ENCODE peak calls at places on chromosomes 7 and 10, in eight cellular contexts. One of them, this sample, is unnamed.

GRCh38 chr10:47239211-47239610 is 60.8 kb upstream of the GDF10 start:
- DNase-seq in thyroid gland: no peak
- DNase-seq in A172: no peak
- DNase-seq in NCI-H1105 treated with DMSO at 0.1 percent for 48 hours: no peak
- DNase-seq in effector CD4-positive, alpha-beta T cell: no peak
- DNase-seq in bronchial epithelial cell: no peak
- DNase-seq in HuH-7.5: no peak
- DNase-seq in H7: no peak
- DNase-seq in this sample: no peak

GRCh38 chr7:73742338-73742752 is 3.7 kb upstream of the ABHD11 start:
- DNase-seq in bronchial epithelial cell: no peak
- DNase-seq in HuH-7.5: no peak
- DNase-seq in H7: peak
- DNase-seq in NCI-H1105 treated with DMSO at 0.1 percent for 48 hours: peak
- DNase-seq in A172: no peak
- DNase-seq in effector CD4-positive, alpha-beta T cell: no peak
- DNase-seq in thyroid gland: peak
- DNase-seq in this sample: no peak

GRCh38 chr7:33836797-33837355 is 68.5 kb upstream of the BMPER start:
- DNase-seq in A172: peak
- DNase-seq in NCI-H1105 treated with DMSO at 0.1 percent for 48 hours: no peak
- DNase-seq in HuH-7.5: peak
- DNase-seq in effector CD4-positive, alpha-beta T cell: no peak
- DNase-seq in H7: peak
- DNase-seq in thyroid gland: no peak
- DNase-seq in bronchial epithelial cell: no peak
- DNase-seq in this sample: peak

GRCh38 chr10:12844796-12845524 is 156.6 kb downstream of the CCDC3 start:
- DNase-seq in A172: peak
- DNase-seq in effector CD4-positive, alpha-beta T cell: no peak
- DNase-seq in H7: no peak
- DNase-seq in NCI-H1105 treated with DMSO at 0.1 percent for 48 hours: no peak
- DNase-seq in bronchial epithelial cell: peak
- DNase-seq in thyroid gland: peak
- DNase-seq in HuH-7.5: no peak
- DNase-seq in this sample: no peak

GRCh38 chr7:80721880-80722595 is 83.6 kb downstream of the CD36 start:
- DNase-seq in effector CD4-positive, alpha-beta T cell: no peak
- DNase-seq in A172: peak
- DNase-seq in NCI-H1105 treated with DMSO at 0.1 percent for 48 hours: no peak
- DNase-seq in thyroid gland: no peak
- DNase-seq in bronchial epithelial cell: peak
- DNase-seq in H7: no peak
- DNase-seq in HuH-7.5: no peak
- DNase-seq in this sample: no peak

GRCh38 chr7:113281223-113281622 is 162.9 kb upstream of the SMIM30 start:
- DNase-seq in HuH-7.5: no peak
- DNase-seq in H7: no peak
- DNase-seq in thyroid gland: no peak
- DNase-seq in NCI-H1105 treated with DMSO at 0.1 percent for 48 hours: no peak
- DNase-seq in effector CD4-positive, alpha-beta T cell: no peak
- DNase-seq in bronchial epithelial cell: no peak
- DNase-seq in A172: no peak
- DNase-seq in this sample: no peak

GRCh38 chr10:77636286-77636966 is 1.2 kb downstream of the KCNMA1 start:
- DNase-seq in H7: peak
- DNase-seq in effector CD4-positive, alpha-beta T cell: no peak
- DNase-seq in A172: no peak
- DNase-seq in thyroid gland: no peak
- DNase-seq in NCI-H1105 treated with DMSO at 0.1 percent for 48 hours: peak
- DNase-seq in bronchial epithelial cell: no peak
- DNase-seq in HuH-7.5: no peak
- DNase-seq in this sample: no peak

GRCh38 chr10:109504401-109504800 is 418.9 kb downstream of the XPNPEP1 start:
- DNase-seq in thyroid gland: no peak
- DNase-seq in H7: no peak
- DNase-seq in bronchial epithelial cell: no peak
- DNase-seq in NCI-H1105 treated with DMSO at 0.1 percent for 48 hours: no peak
- DNase-seq in HuH-7.5: no peak
- DNase-seq in A172: no peak
- DNase-seq in effector CD4-positive, alpha-beta T cell: no peak
- DNase-seq in this sample: no peak

GRCh38 chr10:9175200-9175599 is 1120.7 kb downstream of the GATA3 start:
- DNase-seq in HuH-7.5: no peak
- DNase-seq in A172: no peak
- DNase-seq in thyroid gland: no peak
- DNase-seq in NCI-H1105 treated with DMSO at 0.1 percent for 48 hours: no peak
- DNase-seq in H7: no peak
- DNase-seq in effector CD4-positive, alpha-beta T cell: no peak
- DNase-seq in bronchial epithelial cell: no peak
- DNase-seq in this sample: no peak

GRCh38 chr10:19824397-19825342 is 8.4 kb downstream of the PLXDC2 start:
- DNase-seq in H7: no peak
- DNase-seq in NCI-H1105 treated with DMSO at 0.1 percent for 48 hours: no peak
- DNase-seq in HuH-7.5: no peak
- DNase-seq in thyroid gland: no peak
- DNase-seq in effector CD4-positive, alpha-beta T cell: no peak
- DNase-seq in bronchial epithelial cell: no peak
- DNase-seq in A172: no peak
- DNase-seq in this sample: no peak

GRCh38 chr10:43073721-43074120 is 3.1 kb upstream of the RET start:
- DNase-seq in A172: no peak
- DNase-seq in H7: no peak
- DNase-seq in HuH-7.5: no peak
- DNase-seq in thyroid gland: no peak
- DNase-seq in effector CD4-positive, alpha-beta T cell: no peak
- DNase-seq in bronchial epithelial cell: no peak
- DNase-seq in NCI-H1105 treated with DMSO at 0.1 percent for 48 hours: no peak
- DNase-seq in this sample: no peak